ENCODE peak calls at places on chromosomes 2 and 18, in four cellular contexts. G, E, F and J are unnamed samples.

GRCh38 chr2:205722538-205722878 is 40.2 kb downstream of the NRP2 start:
- DNase-seq in G (no peak), E (no peak), F (peak; percentile 80), J (no peak)

GRCh38 chr2:119430023-119430498 is 1.6 kb upstream of the TMEM37 start:
- DNase-seq in G (no peak), E (no peak), F (no peak), J (no peak)

GRCh38 chr2:55437515-55438390 is 18.1 kb upstream of the CCDC88A start:
- DNase-seq in G (no peak), E (no peak), F (no peak), J (no peak)

GRCh38 chr2:228699400-228699799 is 517.9 kb upstream of the SPHKAP start:
- DNase-seq in G (peak; percentile 34), E (no peak), F (no peak), J (no peak)

GRCh38 chr2:14516844-14517243 is 115.7 kb upstream of the LRATD1 start:
- DNase-seq in G (peak; percentile 92), E (no peak), F (no peak), J (no peak)

GRCh38 chr2:3738454-3738853 is 35.1 kb downstream of the DCDC2C start:
- DNase-seq in G (peak; percentile 66), E (peak; percentile 34), F (peak; percentile 72), J (peak; percentile 16)

GRCh38 chr2:145743016-145743415 is 1223.1 kb upstream of the ZEB2 start:
- DNase-seq in G (no peak), E (no peak), F (no peak), J (no peak)

GRCh38 chr2:173958198-173958846 is 6.9 kb downstream of the SP3 start:
- DNase-seq in G (no peak), E (no peak), F (no peak), J (no peak)

GRCh38 chr2:199348871-199349270 is 108.9 kb downstream of the SATB2 start:
- DNase-seq in G (no peak), E (no peak), F (no peak), J (no peak)

GRCh38 chr2:209602259-209602658 is 169.4 kb upstream of the UNC80 start:
- DNase-seq in G (no peak), E (no peak), F (no peak), J (no peak)

GRCh38 chr18:13235981-13236380 is 17.4 kb downstream of the LDLRAD4 start:
- DNase-seq in G (no peak), E (no peak), F (no peak), J (no peak)

GRCh38 chr2:15582645-15583340 is 8.9 kb upstream of the DDX1 start:
- DNase-seq in G (peak; percentile 51), E (no peak), F (no peak), J (no peak)

GRCh38 chr2:9548506-9548905 is 7.1 kb downstream of the ADAM17 start:
- DNase-seq in G (peak; percentile 42), E (no peak), F (no peak), J (peak; percentile 67)

GRCh38 chr2:62473428-62473827 is 32.6 kb downstream of the TMEM17 start:
- DNase-seq in G (no peak), E (no peak), F (no peak), J (no peak)

GRCh38 chr18:36814994-36815393 is 13.8 kb downstream of the TPGS2 start:
- DNase-seq in G (no peak), E (no peak), F (no peak), J (no peak)

GRCh38 chr2:170165129-170165528 is 12.8 kb upstream of the MYO3B start:
- DNase-seq in G (peak; percentile 70), E (no peak), F (no peak), J (no peak)

GRCh38 chr2:31973665-31974064 is 37.1 kb downstream of the MEMO1 start:
- DNase-seq in G (no peak), E (no peak), F (no peak), J (peak; percentile 21)

GRCh38 chr2:6081955-6082354 is 389.8 kb downstream of the SOX11 start:
- DNase-seq in G (no peak), E (no peak), F (no peak), J (no peak)

GRCh38 chr18:63132819-63133200 is 186.8 kb downstream of the BCL2 start:
- DNase-seq in G (no peak), E (no peak), F (no peak), J (no peak)

GRCh38 chr2:219509780-219510511 is 4.3 kb upstream of the ASIC4 start:
- DNase-seq in G (peak; percentile 79), E (no peak), F (peak; percentile 88), J (no peak)

GRCh38 chr2:235021752-235022151 is 69.9 kb downstream of the SH3BP4 start:
- DNase-seq in G (peak; percentile 94), E (no peak), F (no peak), J (no peak)

GRCh38 chr2:1527153-1527992 is 114.1 kb downstream of the TPO start:
- DNase-seq in G (no peak), E (no peak), F (no peak), J (no peak)

GRCh38 chr18:48908916-48909315 is 41.8 kb downstream of the SMAD7 start:
- DNase-seq in G (no peak), E (no peak), F (no peak), J (no peak)

GRCh38 chr2:100640329-100641114 is 77.7 kb downstream of the PDCL3 start:
- DNase-seq in G (peak; percentile 28), E (no peak), F (no peak), J (no peak)

GRCh38 chr2:229043681-229044080 is 227.4 kb downstream of the PID1 start:
- DNase-seq in G (no peak), E (no peak), F (no peak), J (no peak)

GRCh38 chr2:150889141-150889540 is 372.5 kb downstream of the RBM43 start:
- DNase-seq in G (peak; percentile 76), E (no peak), F (no peak), J (no peak)

GRCh38 chr2:121075641-121076500 is 209.1 kb downstream of the TFCP2L1 start:
- DNase-seq in G (peak; percentile 30), E (no peak), F (peak; percentile 41), J (no peak)

GRCh38 chr2:109719871-109720270 is 74.2 kb upstream of the RGPD5 start:
- DNase-seq in G (no peak), E (no peak), F (no peak), J (peak; percentile 41)

GRCh38 chr18:79046522-79046921 is 22.7 kb upstream of the ATP9B start:
- DNase-seq in G (no peak), E (no peak), F (no peak), J (no peak)

GRCh38 chr2:170077830-170078569 is 99.9 kb upstream of the MYO3B start:
- DNase-seq in G (no peak), E (no peak), F (peak; percentile 37), J (no peak)

GRCh38 chr2:65626831-65627230 is 194.4 kb upstream of the SPRED2 start:
- DNase-seq in G (peak; percentile 8), E (no peak), F (no peak), J (no peak)

GRCh38 chr2:124810132-124810531 is 785.0 kb downstream of the CNTNAP5 start:
- DNase-seq in G (no peak), E (no peak), F (peak; percentile 77), J (peak; percentile 9)

GRCh38 chr2:58541511-58541910 is 300.4 kb upstream of the FANCL start:
- DNase-seq in G (no peak), E (no peak), F (peak; percentile 45), J (no peak)

GRCh38 chr18:44786257-44786656 is 105.6 kb downstream of the SETBP1 start:
- DNase-seq in G (no peak), E (no peak), F (no peak), J (no peak)

GRCh38 chr18:44782617-44783016 is 101.9 kb downstream of the SETBP1 start:
- DNase-seq in G (no peak), E (no peak), F (no peak), J (no peak)

GRCh38 chr18:44786697-44787096 is 106.0 kb downstream of the SETBP1 start:
- DNase-seq in G (no peak), E (no peak), F (no peak), J (peak; percentile 88)

GRCh38 chr18:44781890-44782289 is 101.2 kb downstream of the SETBP1 start:
- DNase-seq in G (peak; percentile 78), E (no peak), F (peak; percentile 28), J (no peak)

DNA sequence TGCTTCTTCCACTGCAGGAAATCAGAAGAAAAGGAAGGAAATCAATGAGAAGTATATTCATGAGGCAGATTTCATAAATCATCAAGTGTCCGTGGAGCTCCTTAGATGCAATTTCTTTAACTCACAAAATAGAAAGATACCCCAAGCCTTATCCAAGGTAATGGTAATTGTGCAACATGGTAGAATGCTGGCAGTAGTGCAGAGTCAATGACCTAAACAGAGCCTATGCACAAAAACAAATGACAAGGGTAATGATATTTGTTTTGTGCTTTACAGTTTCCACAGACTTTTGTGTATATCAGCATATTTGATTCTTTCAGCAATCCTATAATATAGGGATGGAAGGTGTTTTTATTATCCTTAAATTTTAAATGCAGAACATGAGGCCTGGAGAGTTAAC is 102.7 kb downstream of the SETBP1 start:
- DNase-seq in G (no peak), E (no peak), F (no peak), J (no peak)
- H3K27ac ChIP-seq in G (no peak overlapping the region), E (no peak overlapping the region), F (no peak overlapping the region), J (no peak overlapping the region)

GRCh38 chr2:71223767-71224333 is 3.1 kb downstream of the PAIP2B start:
- DNase-seq in G (peak; percentile 63), E (peak; percentile 47), F (peak; percentile 80), J (peak; percentile 78)
- TF ChIP-seq EZH2phosphoT487 in G (no peak), E (no peak), F (no peak), J (no peak)

DNA sequence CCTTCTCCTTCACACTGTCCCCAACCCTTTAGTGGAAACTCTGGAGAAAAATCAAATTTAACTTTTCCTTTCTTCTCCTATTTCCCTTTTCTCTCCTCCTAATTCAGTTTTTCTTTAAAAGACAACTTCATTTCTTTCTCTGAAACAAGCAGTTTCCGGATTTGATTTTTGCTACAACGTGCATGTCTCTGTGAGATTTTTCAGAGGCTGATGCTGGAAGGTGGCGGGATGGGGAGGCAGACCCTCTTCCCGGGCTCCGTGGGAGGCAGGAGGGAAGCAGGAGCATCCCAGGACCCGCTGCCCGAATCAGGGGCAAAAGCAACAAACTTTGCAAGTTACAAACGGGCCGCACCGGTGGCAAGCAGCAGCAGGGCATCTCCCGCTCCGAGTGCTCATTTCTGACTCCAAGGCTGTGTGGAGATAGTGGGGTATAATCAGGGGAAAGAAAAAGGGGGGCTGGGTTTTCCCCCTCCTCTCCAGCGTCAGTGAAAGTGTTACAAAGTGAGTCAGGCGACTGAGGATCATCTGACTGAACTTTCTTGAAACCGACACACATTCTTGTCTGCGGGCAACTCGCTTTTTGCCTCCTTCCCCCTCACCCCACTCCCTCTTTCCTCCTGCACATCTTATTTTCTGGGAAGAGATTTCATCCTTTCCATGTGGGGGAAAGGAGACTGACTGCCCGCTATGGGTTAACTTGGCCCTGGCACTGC is 6.4 kb downstream of the ZEB2 start:
- DNase-seq in G (peak; percentile 72), E (no peak), F (peak; percentile 53), J (no peak)
- TF ChIP-seq EZH2 in G (no peak), E (no peak), F (no peak), J (no peak)

DNA sequence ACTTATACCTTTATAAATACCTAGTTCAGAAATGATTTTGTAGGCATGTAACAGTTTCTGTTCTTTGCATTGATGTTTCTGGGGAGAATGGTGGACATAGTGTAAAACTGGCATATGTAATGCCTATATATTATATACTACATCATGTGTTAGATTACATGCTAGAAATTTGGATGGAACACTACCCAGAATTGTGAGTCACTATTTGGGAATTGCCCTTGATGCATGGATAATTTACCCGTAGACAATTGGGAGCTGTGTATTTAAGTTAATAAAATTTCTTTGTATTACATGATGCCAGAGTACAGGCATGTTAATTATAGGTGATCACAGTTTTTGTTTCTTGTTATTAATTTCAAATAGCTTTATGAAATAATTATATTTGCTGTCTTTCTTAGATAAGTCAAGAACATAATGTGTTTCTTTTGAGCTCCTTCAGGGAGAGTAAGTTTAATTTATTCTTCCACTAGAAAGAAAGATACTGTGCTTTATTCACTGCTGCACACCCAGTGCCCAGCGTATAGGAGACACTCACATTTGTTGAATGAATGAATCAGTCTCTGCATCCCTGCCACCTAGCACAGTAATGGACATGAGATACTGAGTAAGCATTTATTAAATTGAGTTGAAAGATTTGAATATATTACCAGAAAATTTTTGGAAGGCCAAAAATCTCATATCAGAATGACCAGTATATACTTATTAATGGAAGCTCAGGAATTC is 16.9 kb downstream of the ACSL3 start:
- DNase-seq in G (peak; percentile 11), E (no peak), F (no peak), J (no peak)
- H3K27ac ChIP-seq in G (no peak overlapping the region), E (no peak overlapping the region), F (no peak overlapping the region), J (no peak overlapping the region)